ENCODE peak calls at places on chromosome 20, in seven cellular contexts. One of them, this sample, is unnamed.

GRCh38 chr20:34111057-34111711 is 859 bp downstream of the EIF2S2 start:
- DNase-seq in adrenal gland: no peak
- DNase-seq in activated T-helper 1 cell treated with anti-CD3 and anti-CD28 coated beads, Interleukin-2, amount 50 U/mL, for 16 hours: no peak
- DNase-seq in lower lobe of right lung: no peak
- DNase-seq in HT1080: no peak
- DNase-seq in memory B cell: no peak
- DNase-seq in mucosa of descending colon: no peak
- DNase-seq in this sample: no peak

GRCh38 chr20:57187068-57187634 is 79.3 kb downstream of the BMP7 start:
- DNase-seq in activated T-helper 1 cell treated with anti-CD3 and anti-CD28 coated beads, Interleukin-2, amount 50 U/mL, for 16 hours: no peak
- DNase-seq in HT1080: no peak
- DNase-seq in mucosa of descending colon: no peak
- DNase-seq in lower lobe of right lung: no peak
- DNase-seq in memory B cell: no peak
- DNase-seq in adrenal gland: no peak
- DNase-seq in this sample: no peak

GRCh38 chr20:36209921-36210320 is 26.4 kb upstream of the AAR2 start:
- DNase-seq in activated T-helper 1 cell treated with anti-CD3 and anti-CD28 coated beads, Interleukin-2, amount 50 U/mL, for 16 hours: no peak
- DNase-seq in HT1080: no peak
- DNase-seq in memory B cell: no peak
- DNase-seq in adrenal gland: no peak
- DNase-seq in lower lobe of right lung: no peak
- DNase-seq in mucosa of descending colon: no peak
- DNase-seq in this sample: no peak

GRCh38 chr20:36285746-36286447 is 20.2 kb upstream of the DLGAP4 start:
- DNase-seq in adrenal gland: peak; percentile 30
- DNase-seq in lower lobe of right lung: no peak
- DNase-seq in mucosa of descending colon: no peak
- DNase-seq in activated T-helper 1 cell treated with anti-CD3 and anti-CD28 coated beads, Interleukin-2, amount 50 U/mL, for 16 hours: no peak
- DNase-seq in HT1080: no peak
- DNase-seq in memory B cell: no peak
- DNase-seq in this sample: no peak

GRCh38 chr20:57616143-57616951 is 3.9 kb downstream of the ZBP1 start:
- DNase-seq in lower lobe of right lung: no peak
- DNase-seq in HT1080: no peak
- DNase-seq in adrenal gland: no peak
- DNase-seq in mucosa of descending colon: no peak
- DNase-seq in memory B cell: no peak
- DNase-seq in activated T-helper 1 cell treated with anti-CD3 and anti-CD28 coated beads, Interleukin-2, amount 50 U/mL, for 16 hours: no peak
- DNase-seq in this sample: peak; percentile 30

GRCh38 chr20:45611054-45611453 is 18.5 kb upstream of the WFDC10A start:
- DNase-seq in HT1080: peak; percentile 89
- DNase-seq in activated T-helper 1 cell treated with anti-CD3 and anti-CD28 coated beads, Interleukin-2, amount 50 U/mL, for 16 hours: no peak
- DNase-seq in mucosa of descending colon: no peak
- DNase-seq in lower lobe of right lung: no peak
- DNase-seq in memory B cell: no peak
- DNase-seq in adrenal gland: no peak
- DNase-seq in this sample: no peak

GRCh38 chr20:34500823-34501222 is 15.4 kb upstream of the DYNLRB1 start:
- DNase-seq in HT1080: no peak
- DNase-seq in lower lobe of right lung: no peak
- DNase-seq in activated T-helper 1 cell treated with anti-CD3 and anti-CD28 coated beads, Interleukin-2, amount 50 U/mL, for 16 hours: no peak
- DNase-seq in memory B cell: no peak
- DNase-seq in mucosa of descending colon: no peak
- DNase-seq in adrenal gland: no peak
- DNase-seq in this sample: no peak

GRCh38 chr20:43895235-43895634 is 19.4 kb upstream of the TOX2 start:
- DNase-seq in HT1080: no peak
- DNase-seq in adrenal gland: no peak
- DNase-seq in mucosa of descending colon: no peak
- DNase-seq in memory B cell: no peak
- DNase-seq in lower lobe of right lung: no peak
- DNase-seq in activated T-helper 1 cell treated with anti-CD3 and anti-CD28 coated beads, Interleukin-2, amount 50 U/mL, for 16 hours: no peak
- DNase-seq in this sample: no peak

GRCh38 chr20:24781061-24781980 is 167.7 kb upstream of the CST7 start:
- DNase-seq in memory B cell: no peak
- DNase-seq in lower lobe of right lung: peak; percentile 36
- DNase-seq in mucosa of descending colon: no peak
- DNase-seq in adrenal gland: no peak
- DNase-seq in HT1080: peak; percentile 40
- DNase-seq in activated T-helper 1 cell treated with anti-CD3 and anti-CD28 coated beads, Interleukin-2, amount 50 U/mL, for 16 hours: no peak
- DNase-seq in this sample: no peak

GRCh38 chr20:59781236-59781635 is 152.2 kb downstream of the SYCP2 start:
- DNase-seq in adrenal gland: peak; percentile 36
- DNase-seq in memory B cell: no peak
- DNase-seq in mucosa of descending colon: no peak
- DNase-seq in HT1080: no peak
- DNase-seq in activated T-helper 1 cell treated with anti-CD3 and anti-CD28 coated beads, Interleukin-2, amount 50 U/mL, for 16 hours: no peak
- DNase-seq in lower lobe of right lung: no peak
- DNase-seq in this sample: peak; percentile 33

GRCh38 chr20:36093025-36093803 is 61.3 kb upstream of the EPB41L1 start:
- DNase-seq in activated T-helper 1 cell treated with anti-CD3 and anti-CD28 coated beads, Interleukin-2, amount 50 U/mL, for 16 hours: no peak
- DNase-seq in memory B cell: peak; percentile 32
- DNase-seq in mucosa of descending colon: peak; percentile 82
- DNase-seq in HT1080: no peak
- DNase-seq in lower lobe of right lung: peak; percentile 90
- DNase-seq in adrenal gland: peak; percentile 78
- DNase-seq in this sample: no peak

GRCh38 chr20:19277381-19277780 is 64.9 kb downstream of the SLC24A3 start:
- DNase-seq in memory B cell: no peak
- DNase-seq in mucosa of descending colon: no peak
- DNase-seq in HT1080: no peak
- DNase-seq in activated T-helper 1 cell treated with anti-CD3 and anti-CD28 coated beads, Interleukin-2, amount 50 U/mL, for 16 hours: no peak
- DNase-seq in adrenal gland: no peak
- DNase-seq in lower lobe of right lung: no peak
- DNase-seq in this sample: no peak

GRCh38 chr20:17169575-17170136 is 57.2 kb upstream of the PCSK2 start:
- DNase-seq in activated T-helper 1 cell treated with anti-CD3 and anti-CD28 coated beads, Interleukin-2, amount 50 U/mL, for 16 hours: no peak
- DNase-seq in HT1080: no peak
- DNase-seq in adrenal gland: no peak
- DNase-seq in mucosa of descending colon: no peak
- DNase-seq in memory B cell: no peak
- DNase-seq in lower lobe of right lung: no peak
- DNase-seq in this sample: no peak

GRCh38 chr20:13342469-13343242 is 121.6 kb downstream of the ISM1 start:
- DNase-seq in memory B cell: no peak
- DNase-seq in adrenal gland: no peak
- DNase-seq in activated T-helper 1 cell treated with anti-CD3 and anti-CD28 coated beads, Interleukin-2, amount 50 U/mL, for 16 hours: no peak
- DNase-seq in lower lobe of right lung: peak; percentile 85
- DNase-seq in HT1080: no peak
- DNase-seq in mucosa of descending colon: no peak
- DNase-seq in this sample: no peak

GRCh38 chr20:62787329-62787728 is 8.9 kb upstream of the MRGBP start:
- DNase-seq in memory B cell: no peak
- DNase-seq in mucosa of descending colon: no peak
- DNase-seq in activated T-helper 1 cell treated with anti-CD3 and anti-CD28 coated beads, Interleukin-2, amount 50 U/mL, for 16 hours: no peak
- DNase-seq in adrenal gland: no peak
- DNase-seq in lower lobe of right lung: no peak
- DNase-seq in HT1080: no peak
- DNase-seq in this sample: no peak

GRCh38 chr20:61538481-61539265 is 286.6 kb downstream of the CDH4 start:
- DNase-seq in lower lobe of right lung: no peak
- DNase-seq in mucosa of descending colon: no peak
- DNase-seq in HT1080: no peak
- DNase-seq in adrenal gland: no peak
- DNase-seq in activated T-helper 1 cell treated with anti-CD3 and anti-CD28 coated beads, Interleukin-2, amount 50 U/mL, for 16 hours: no peak
- DNase-seq in memory B cell: no peak
- DNase-seq in this sample: no peak

GRCh38 chr20:44901972-44902371 is 7.9 kb upstream of the PABPC1L start:
- DNase-seq in activated T-helper 1 cell treated with anti-CD3 and anti-CD28 coated beads, Interleukin-2, amount 50 U/mL, for 16 hours: no peak
- DNase-seq in HT1080: peak; percentile 45
- DNase-seq in adrenal gland: no peak
- DNase-seq in mucosa of descending colon: no peak
- DNase-seq in memory B cell: no peak
- DNase-seq in lower lobe of right lung: no peak
- DNase-seq in this sample: no peak

GRCh38 chr20:10761232-10761631 is 87.4 kb upstream of the JAG1 start:
- DNase-seq in adrenal gland: no peak
- DNase-seq in mucosa of descending colon: no peak
- DNase-seq in HT1080: peak; percentile 96
- DNase-seq in memory B cell: no peak
- DNase-seq in activated T-helper 1 cell treated with anti-CD3 and anti-CD28 coated beads, Interleukin-2, amount 50 U/mL, for 16 hours: no peak
- DNase-seq in lower lobe of right lung: no peak
- DNase-seq in this sample: no peak

GRCh38 chr20:32067234-32067821 is 15.3 kb downstream of the HCK start:
- DNase-seq in mucosa of descending colon: no peak
- DNase-seq in HT1080: peak; percentile 78
- DNase-seq in activated T-helper 1 cell treated with anti-CD3 and anti-CD28 coated beads, Interleukin-2, amount 50 U/mL, for 16 hours: no peak
- DNase-seq in adrenal gland: no peak
- DNase-seq in lower lobe of right lung: no peak
- DNase-seq in memory B cell: no peak
- DNase-seq in this sample: no peak